ENCODE peak calls at places on chromosomes 3 and 15, in eight cellular contexts. One of them, this sample, is unnamed. For H3K4me1, the result is how much of the 10 kb centered on the place peaks cover.

GRCh38 chr15:62900071-62900812 is 142.3 kb upstream of the TPM1 start:
- DNase-seq in K562: no peak
- DNase-seq in GM23338: no peak
- DNase-seq in HCT116: no peak
- DNase-seq in transverse colon: no peak
- DNase-seq in H1: no peak
- DNase-seq in breast epithelium: no peak
- DNase-seq in Panc1: no peak
- DNase-seq in this sample: no peak

GRCh38 chr15:57216288-57216687 is 160.0 kb upstream of the CGNL1 start:
- DNase-seq in breast epithelium: no peak
- DNase-seq in H1: no peak
- DNase-seq in GM23338: no peak
- DNase-seq in HCT116: no peak
- DNase-seq in transverse colon: no peak
- DNase-seq in Panc1: no peak
- DNase-seq in K562: no peak
- DNase-seq in this sample: no peak

GRCh38 chr15:33206366-33206765 is 11.9 kb upstream of the FMN1 start:
- DNase-seq in Panc1: no peak
- DNase-seq in HCT116: no peak
- DNase-seq in breast epithelium: no peak
- DNase-seq in H1: no peak
- DNase-seq in K562: no peak
- DNase-seq in GM23338: no peak
- DNase-seq in transverse colon: no peak
- DNase-seq in this sample: no peak

GRCh38 chr15:68316061-68316804 is 38.7 kb downstream of the FEM1B start:
- DNase-seq in HCT116: no peak
- DNase-seq in GM23338: peak
- DNase-seq in breast epithelium: peak
- DNase-seq in transverse colon: no peak
- DNase-seq in H1: peak
- DNase-seq in Panc1: no peak
- DNase-seq in K562: peak
- DNase-seq in this sample: no peak

GRCh38 chr3:94173667-94174434 is 111.0 kb downstream of the NSUN3 start:
- DNase-seq in Panc1: no peak
- DNase-seq in GM23338: no peak
- DNase-seq in transverse colon: no peak
- DNase-seq in H1: no peak
- DNase-seq in K562: no peak
- DNase-seq in breast epithelium: no peak
- DNase-seq in HCT116: no peak
- DNase-seq in this sample: no peak

GRCh38 chr3:197501496-197501878 is 54.3 kb downstream of the BDH1 start:
- DNase-seq in H1: no peak
- DNase-seq in K562: peak
- DNase-seq in breast epithelium: no peak
- DNase-seq in GM23338: peak
- DNase-seq in Panc1: no peak
- DNase-seq in HCT116: no peak
- DNase-seq in transverse colon: peak
- DNase-seq in this sample: no peak

GRCh38 chr3:50194903-50195500 is 3.6 kb downstream of the GNAT1 start:
- DNase-seq in Panc1: no peak
- DNase-seq in K562: peak
- DNase-seq in HCT116: peak
- DNase-seq in transverse colon: no peak
- DNase-seq in GM23338: peak
- DNase-seq in H1: peak
- DNase-seq in breast epithelium: no peak
- DNase-seq in this sample: no peak

GRCh38 chr15:44028349-44028748 is 166.7 kb downstream of the FRMD5 start:
- DNase-seq in Panc1: no peak
- DNase-seq in H1: no peak
- DNase-seq in K562: no peak
- DNase-seq in transverse colon: no peak
- DNase-seq in HCT116: no peak
- DNase-seq in breast epithelium: no peak
- DNase-seq in GM23338: no peak
- DNase-seq in this sample: no peak

GRCh38 chr3:13277860-13278531 is 142.1 kb downstream of the NUP210 start:
- DNase-seq in HCT116: no peak
- DNase-seq in Panc1: no peak
- DNase-seq in transverse colon: no peak
- DNase-seq in breast epithelium: no peak
- DNase-seq in GM23338: no peak
- DNase-seq in K562: peak
- DNase-seq in H1: no peak
- DNase-seq in this sample: no peak

GRCh38 chr3:100097919-100098896 is 16.1 kb downstream of the FILIP1L start:
- DNase-seq in Panc1: no peak
- DNase-seq in GM23338: no peak
- DNase-seq in transverse colon: no peak
- DNase-seq in breast epithelium: no peak
- DNase-seq in HCT116: no peak
- DNase-seq in H1: no peak
- DNase-seq in K562: no peak
- DNase-seq in this sample: no peak

GRCh38 chr3:58241321-58242044 is 3.9 kb downstream of the ABHD6 start:
- DNase-seq in K562: no peak
- DNase-seq in HCT116: no peak
- DNase-seq in H1: no peak
- DNase-seq in Panc1: no peak
- DNase-seq in GM23338: peak
- DNase-seq in transverse colon: no peak
- DNase-seq in breast epithelium: no peak
- DNase-seq in this sample: no peak

GRCh38 chr15:97678677-97679076 is 281.8 kb upstream of the ARRDC4 start:
- DNase-seq in K562: no peak
- DNase-seq in HCT116: no peak
- DNase-seq in H1: no peak
- DNase-seq in transverse colon: peak
- DNase-seq in breast epithelium: no peak
- DNase-seq in Panc1: no peak
- DNase-seq in GM23338: no peak
- DNase-seq in this sample: no peak

GRCh38 chr15:41877631-41878354 is 16.1 kb downstream of the SPTBN5 start:
- DNase-seq in breast epithelium: no peak
- DNase-seq in H1: no peak
- DNase-seq in HCT116: no peak
- DNase-seq in transverse colon: no peak
- DNase-seq in Panc1: no peak
- DNase-seq in K562: peak
- DNase-seq in GM23338: peak
- DNase-seq in this sample: no peak

GRCh38 chr3:146801492-146801891 is 196.3 kb upstream of the PLSCR5 start:
- DNase-seq in H1: no peak
- DNase-seq in HCT116: no peak
- DNase-seq in Panc1: no peak
- DNase-seq in K562: no peak
- DNase-seq in transverse colon: no peak
- DNase-seq in GM23338: no peak
- DNase-seq in breast epithelium: no peak
- DNase-seq in this sample: no peak

GRCh38 chr3:194339356-194339755 is 11.8 kb downstream of the CPN2 start:
- DNase-seq in breast epithelium: no peak
- DNase-seq in HCT116: no peak
- DNase-seq in GM23338: peak
- DNase-seq in H1: no peak
- DNase-seq in transverse colon: no peak
- DNase-seq in K562: no peak
- DNase-seq in Panc1: no peak
- DNase-seq in this sample: no peak

GRCh38 chr15:62782896-62783295 is 259.7 kb upstream of the TPM1 start:
- DNase-seq in GM23338: no peak
- DNase-seq in breast epithelium: no peak
- DNase-seq in H1: no peak
- DNase-seq in HCT116: no peak
- DNase-seq in K562: no peak
- DNase-seq in Panc1: no peak
- DNase-seq in transverse colon: no peak
- DNase-seq in this sample: no peak

GRCh38 chr3:196969001-196969659 is 497 bp upstream of the PIGZ start:
- DNase-seq in GM23338: peak
- DNase-seq in HCT116: no peak
- DNase-seq in transverse colon: peak
- DNase-seq in H1: no peak
- DNase-seq in breast epithelium: no peak
- DNase-seq in Panc1: no peak
- DNase-seq in K562: peak
- DNase-seq in this sample: no peak

DNA sequence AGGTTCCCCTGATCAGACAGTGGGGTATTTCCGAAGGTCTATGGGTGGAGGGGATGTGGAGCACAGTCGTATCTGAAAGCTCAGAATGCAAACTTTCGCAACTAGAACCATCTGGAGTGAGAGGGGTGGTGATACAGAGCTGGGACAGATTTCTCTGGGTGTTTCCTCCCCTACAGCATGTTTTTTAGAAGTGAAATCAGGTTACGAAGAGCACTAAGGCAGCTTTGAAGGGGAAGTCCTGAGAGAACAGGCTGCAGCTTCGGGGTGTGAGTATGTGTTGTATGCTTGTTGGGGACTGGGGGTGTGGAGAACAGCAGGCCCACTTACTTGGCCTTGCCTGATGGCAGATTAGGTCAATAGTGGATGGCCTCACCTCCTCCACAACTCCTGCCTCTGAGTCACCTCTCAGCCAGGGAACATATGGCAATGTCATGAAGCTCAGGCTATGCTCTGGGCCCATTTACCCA is 107.1 kb upstream of the RASGRP1 start:
- DNase-seq in GM23338: no peak
- DNase-seq in K562: no peak
- DNase-seq in H1: no peak
- DNase-seq in breast epithelium: no peak
- DNase-seq in HCT116: no peak
- DNase-seq in Panc1: no peak
- DNase-seq in transverse colon: no peak
- DNase-seq in this sample: no peak
- H3K4me1 ChIP-seq in GM23338: under half
- H3K4me1 ChIP-seq in K562: under half
- H3K4me1 ChIP-seq in H1: under half
- H3K4me1 ChIP-seq in breast epithelium: under half
- H3K4me1 ChIP-seq in HCT116: under half
- H3K4me1 ChIP-seq in Panc1: under half
- H3K4me1 ChIP-seq in transverse colon: under half
- H3K4me1 ChIP-seq in this sample: under half

DNA sequence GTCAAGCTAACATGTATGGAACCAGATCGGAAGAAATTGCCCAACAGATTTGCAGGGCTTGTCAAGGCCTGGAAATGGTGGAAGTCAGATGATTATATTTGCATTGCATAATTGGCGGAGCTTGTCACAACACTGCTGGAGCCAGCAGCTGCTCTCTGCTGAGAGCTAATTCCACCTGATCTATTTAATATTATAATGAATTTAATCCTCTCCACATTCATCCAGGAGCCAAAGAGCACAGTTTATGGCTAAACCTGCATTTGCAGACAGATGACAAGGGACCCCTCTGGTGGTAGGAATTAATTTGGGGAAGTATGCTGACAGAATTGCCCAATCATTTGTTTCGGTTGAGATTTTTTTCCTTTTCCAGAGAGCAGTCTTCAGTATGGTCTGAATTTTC is 730.2 kb downstream of the TUSC7 start:
- DNase-seq in HCT116: no peak
- DNase-seq in Panc1: no peak
- DNase-seq in GM23338: peak
- DNase-seq in transverse colon: no peak
- DNase-seq in K562: no peak
- DNase-seq in breast epithelium: no peak
- DNase-seq in H1: no peak
- DNase-seq in this sample: no peak
- TF ChIP-seq CTCF in HCT116: peak
- TF ChIP-seq CTCF in Panc1: peak
- TF ChIP-seq CTCF in GM23338: peak
- TF ChIP-seq CTCF in transverse colon: peak
- TF ChIP-seq CTCF in K562: no peak
- TF ChIP-seq CTCF in breast epithelium: no peak
- TF ChIP-seq CTCF in H1: peak
- TF ChIP-seq CTCF in this sample: no peak

DNA sequence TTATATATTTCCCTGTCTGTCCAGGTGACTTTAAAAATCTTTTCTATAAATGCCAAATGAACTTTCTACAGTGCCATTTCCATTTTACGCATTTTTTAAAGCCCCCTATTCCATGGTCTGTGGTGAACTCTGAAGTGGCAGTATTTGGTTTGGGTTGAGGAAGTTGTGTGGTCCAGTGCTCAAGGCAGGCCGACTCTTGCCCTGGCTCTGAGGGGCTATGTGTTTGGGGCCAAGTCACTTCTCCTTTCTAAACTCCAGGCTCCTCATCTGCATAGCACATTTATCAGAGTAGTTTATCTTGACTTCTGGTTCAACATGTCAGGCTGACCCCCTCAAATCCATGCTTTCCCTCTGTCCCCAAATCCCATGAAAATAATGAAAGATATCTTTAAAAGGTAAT is 14.1 kb downstream of the TTC21A start:
- DNase-seq in transverse colon: no peak
- DNase-seq in HCT116: no peak
- DNase-seq in GM23338: no peak
- DNase-seq in H1: no peak
- DNase-seq in K562: no peak
- DNase-seq in Panc1: no peak
- DNase-seq in breast epithelium: peak
- DNase-seq in this sample: no peak
- TF ChIP-seq POLR2AphosphoS5 in transverse colon: no peak
- TF ChIP-seq POLR2AphosphoS5 in HCT116: no peak
- TF ChIP-seq POLR2AphosphoS5 in GM23338: no peak
- TF ChIP-seq POLR2AphosphoS5 in H1: no peak
- TF ChIP-seq POLR2AphosphoS5 in K562: no peak
- TF ChIP-seq POLR2AphosphoS5 in Panc1: no peak
- TF ChIP-seq POLR2AphosphoS5 in breast epithelium: no peak
- TF ChIP-seq POLR2AphosphoS5 in this sample: no peak

GRCh38 chr15:71089801-71090200 is 25.5 kb upstream of the THSD4 start:
- DNase-seq in breast epithelium: no peak
- DNase-seq in H1: peak
- DNase-seq in Panc1: no peak
- DNase-seq in K562: no peak
- DNase-seq in GM23338: no peak
- DNase-seq in HCT116: no peak
- DNase-seq in transverse colon: no peak
- DNase-seq in this sample: peak

GRCh38 chr15:71088683-71089082 is 26.6 kb upstream of the THSD4 start:
- DNase-seq in GM23338: no peak
- DNase-seq in breast epithelium: no peak
- DNase-seq in Panc1: no peak
- DNase-seq in transverse colon: no peak
- DNase-seq in H1: no peak
- DNase-seq in K562: no peak
- DNase-seq in HCT116: no peak
- DNase-seq in this sample: no peak

GRCh38 chr15:71085809-71086208 is 29.5 kb upstream of the THSD4 start:
- DNase-seq in HCT116: no peak
- DNase-seq in breast epithelium: no peak
- DNase-seq in K562: no peak
- DNase-seq in GM23338: peak
- DNase-seq in Panc1: no peak
- DNase-seq in transverse colon: no peak
- DNase-seq in H1: peak
- DNase-seq in this sample: no peak

GRCh38 chr15:71091601-71092000 is 23.7 kb upstream of the THSD4 start:
- DNase-seq in HCT116: no peak
- DNase-seq in Panc1: no peak
- DNase-seq in GM23338: no peak
- DNase-seq in H1: peak
- DNase-seq in transverse colon: no peak
- DNase-seq in K562: no peak
- DNase-seq in breast epithelium: no peak
- DNase-seq in this sample: no peak

GRCh38 chr15:71088155-71088554 is 27.1 kb upstream of the THSD4 start:
- DNase-seq in HCT116: no peak
- DNase-seq in transverse colon: no peak
- DNase-seq in Panc1: no peak
- DNase-seq in K562: no peak
- DNase-seq in H1: no peak
- DNase-seq in breast epithelium: no peak
- DNase-seq in GM23338: no peak
- DNase-seq in this sample: no peak
- H3K4me1 ChIP-seq in HCT116: under half
- H3K4me1 ChIP-seq in transverse colon: under half
- H3K4me1 ChIP-seq in Panc1: under half
- H3K4me1 ChIP-seq in K562: under half
- H3K4me1 ChIP-seq in H1: under half
- H3K4me1 ChIP-seq in breast epithelium: under half
- H3K4me1 ChIP-seq in GM23338: under half
- H3K4me1 ChIP-seq in this sample: under half

This sample was measured in esophagus muscularis mucosa.